ENCODE peak calls at places on chromosome 15, in ten cellular contexts. H is AG10803; O is naive B cell; N is NCI-H2029; V is activated naive CD4-positive, alpha-beta T cell; B is SK-N-MC; R is neural crest cell; L is EL; Z is left ventricle myocardium inferior; M is substantia nigra. I is an unnamed sample.

GRCh38 chr15:58329781-58330467 is 101.9 kb upstream of the LIPC start:
- DNase-seq in L (no peak), M (no peak), O (no peak), R (no peak), V (no peak), Z (no peak), B (no peak), N (peak; percentile 28), H (no peak), I (no peak)

GRCh38 chr15:72161351-72162132 is 36.0 kb downstream of the GRAMD2A start:
- DNase-seq in N (no peak), V (no peak), Z (no peak), L (no peak), O (no peak), B (no peak), M (no peak), R (no peak), H (no peak), I (no peak)

GRCh38 chr15:89885611-89886010 is 8.2 kb downstream of the AP3S2 start:
- DNase-seq in B (no peak), V (no peak), M (no peak), N (no peak), R (no peak), Z (no peak), H (peak; percentile 14), L (peak; percentile 40), O (no peak), I (no peak)

GRCh38 chr15:38050529-38050928 is 116.1 kb downstream of the TMCO5A start:
- DNase-seq in Z (no peak), N (no peak), O (no peak), M (no peak), R (no peak), L (peak; percentile 50), B (no peak), V (no peak), H (peak; percentile 78), I (no peak)

GRCh38 chr15:75966073-75966472 is 46.2 kb downstream of the NRG4 start:
- DNase-seq in N (no peak), H (peak; percentile 53), M (no peak), O (no peak), B (no peak), V (no peak), Z (no peak), L (peak; percentile 64), R (no peak), I (no peak)

GRCh38 chr15:68385240-68385561 is 46.8 kb downstream of the ITGA11 start:
- DNase-seq in N (no peak), M (no peak), Z (no peak), O (no peak), H (no peak), B (no peak), R (no peak), L (no peak), V (no peak), I (no peak)

GRCh38 chr15:20353966-20354883 is 187.4 kb downstream of the GOLGA6L6 start:
- DNase-seq in B (no peak), V (no peak), Z (no peak), R (no peak), N (no peak), H (no peak), O (no peak), L (no peak), M (no peak), I (no peak)

GRCh38 chr15:78715930-78716329 is 74.9 kb upstream of the CHRNB4 start:
- DNase-seq in V (no peak), H (no peak), Z (no peak), M (no peak), R (no peak), N (no peak), L (peak; percentile 68), O (no peak), B (no peak), I (no peak)

GRCh38 chr15:41695750-41696436 is 35.7 kb downstream of the MGA start:
- DNase-seq in V (peak; percentile 4), R (no peak), L (peak; percentile 31), B (peak; percentile 34), N (no peak), H (no peak), M (no peak), O (peak; percentile 60), Z (no peak), I (no peak)

GRCh38 chr15:101115887-101116680 is 135.8 kb downstream of the CHSY1 start:
- DNase-seq in M (no peak), B (no peak), L (peak; percentile 18), N (no peak), V (no peak), H (peak; percentile 67), O (no peak), Z (peak; percentile 54), R (no peak), I (no peak)

GRCh38 chr15:57560976-57561711 is 30.6 kb upstream of the MYZAP start:
- DNase-seq in V (peak; percentile 31), H (peak; percentile 56), O (peak; percentile 73), M (peak; percentile 65), R (peak; percentile 73), L (peak; percentile 79), N (peak; percentile 59), Z (peak; percentile 52), B (no peak), I (no peak)

GRCh38 chr15:75203017-75203907 is 1.6 kb downstream of the C15orf39 start:
- DNase-seq in H (peak; percentile 11), L (peak; percentile 14), R (no peak), Z (no peak), O (no peak), V (no peak), M (no peak), B (no peak), N (no peak), I (no peak)

GRCh38 chr15:52735231-52736089 is 54.7 kb downstream of the ONECUT1 start:
- DNase-seq in N (peak; percentile 43), R (peak; percentile 86), V (peak; percentile 33), Z (no peak), M (peak; percentile 37), O (peak; percentile 76), B (peak; percentile 42), H (peak; percentile 66), L (peak; percentile 80), I (peak; percentile 32)

GRCh38 chr15:70714575-70714974 is 48.8 kb downstream of the UACA start:
- DNase-seq in R (no peak), B (no peak), H (peak; percentile 56), L (no peak), N (no peak), O (no peak), M (no peak), V (no peak), Z (no peak), I (no peak)

GRCh38 chr15:80264031-80264430 is 12.0 kb upstream of the CTXND1 start:
- DNase-seq in L (no peak), R (no peak), M (no peak), H (peak; percentile 4), V (no peak), B (no peak), Z (no peak), N (no peak), O (no peak), I (no peak)

GRCh38 chr15:63347074-63347859 is 34.4 kb downstream of the CA12 start:
- DNase-seq in O (no peak), V (no peak), M (no peak), Z (no peak), R (no peak), H (no peak), B (peak; percentile 66), L (no peak), N (no peak), I (no peak)

GRCh38 chr15:97759363-97759762 is 201.1 kb upstream of the ARRDC4 start:
- DNase-seq in H (peak; percentile 36), L (peak; percentile 14), Z (no peak), N (no peak), M (no peak), O (no peak), V (no peak), B (no peak), R (no peak), I (no peak)

GRCh38 chr15:76298986-76299385 is 12.3 kb downstream of the ETFA start:
- DNase-seq in N (no peak), Z (no peak), V (no peak), H (no peak), B (no peak), R (no peak), L (no peak), M (no peak), O (no peak), I (no peak)

GRCh38 chr15:62928242-62928995 is 114.1 kb upstream of the TPM1 start:
- DNase-seq in Z (no peak), M (no peak), H (peak; percentile 97), L (peak; percentile 95), N (no peak), R (no peak), O (no peak), V (no peak), B (no peak), I (no peak)

GRCh38 chr15:36658321-36658720 is 78.9 kb downstream of the CDIN1 start:
- DNase-seq in R (no peak), M (no peak), V (no peak), L (peak; percentile 70), H (peak; percentile 71), O (no peak), N (no peak), Z (no peak), B (no peak), I (no peak)

GRCh38 chr15:38530113-38530512 is 34.5 kb downstream of the RASGRP1 start:
- DNase-seq in L (peak; percentile 31), B (no peak), M (no peak), H (no peak), N (no peak), Z (no peak), O (no peak), R (no peak), V (no peak), I (no peak)

GRCh38 chr15:32763295-32763694 is 45.5 kb downstream of the GREM1 start:
- DNase-seq in B (no peak), R (no peak), M (no peak), N (no peak), H (no peak), O (no peak), V (no peak), L (no peak), Z (no peak), I (no peak)

GRCh38 chr15:42364529-42364928 is 5.2 kb downstream of the CAPN3 start:
- DNase-seq in O (no peak), R (no peak), H (peak; percentile 6), M (peak; percentile 10), N (peak; percentile 7), B (peak; percentile 16), V (no peak), Z (no peak), L (no peak), I (peak; percentile 15)

GRCh38 chr15:28019594-28020320 is 79.4 kb downstream of the OCA2 start:
- DNase-seq in R (no peak), O (no peak), V (no peak), H (no peak), N (no peak), B (no peak), Z (no peak), M (no peak), L (no peak), I (no peak)

GRCh38 chr15:92409521-92409920 is 15.8 kb downstream of the ST8SIA2 start:
- DNase-seq in B (no peak), R (no peak), N (no peak), O (no peak), V (no peak), L (no peak), M (no peak), Z (no peak), H (no peak), I (no peak)

GRCh38 chr15:99486371-99487336 is 79.1 kb upstream of the MEF2A start:
- DNase-seq in L (peak; percentile 86), H (peak; percentile 94), B (no peak), Z (peak; percentile 89), N (peak; percentile 67), V (no peak), R (no peak), O (no peak), M (peak; percentile 32), I (no peak)

GRCh38 chr15:79779739-79780138 is 117.1 kb downstream of the MTHFS start:
- DNase-seq in H (no peak), O (no peak), L (no peak), V (no peak), Z (no peak), R (no peak), M (no peak), N (no peak), B (no peak), I (no peak)

GRCh38 chr15:50750227-50750597 is 15.3 kb downstream of the SPPL2A start:
- DNase-seq in H (no peak), L (no peak), O (no peak), B (no peak), R (no peak), N (no peak), M (no peak), V (no peak), Z (no peak), I (no peak)

I was measured in NCI-H187.